ENCODE peak calls at places on chromosomes 1 and 21, in six cellular contexts. U, Q, W, I, V and M are unnamed samples.

GRCh38 chr1:25080294-25081209 is 150.5 kb upstream of the RUNX3 start:
- DNase-seq in I (no peak), Q (no peak), V (no peak), W (no peak), U (no peak), M (no peak)

GRCh38 chr1:162003825-162004205 is 19.9 kb downstream of the OLFML2B start:
- DNase-seq in V (no peak), Q (no peak), W (no peak), U (no peak), I (no peak), M (no peak)

GRCh38 chr1:35190784-35191183 is 2.2 kb downstream of the SFPQ start:
- DNase-seq in V (no peak), Q (no peak), W (no peak), I (no peak), U (no peak), M (no peak)

GRCh38 chr21:18164933-18165332 is 79.7 kb upstream of the CHODL start:
- DNase-seq in U (no peak), Q (no peak), I (no peak), W (no peak), V (no peak), M (no peak)

GRCh38 chr1:31576201-31576669 is at the start of gene TINAGL1:
- DNase-seq in U (peak; percentile 48), V (peak; percentile 83), I (peak; percentile 62), W (no peak), Q (no peak), M (peak; percentile 79)

GRCh38 chr1:65792671-65793358 is at the start of gene PDE4B:
- DNase-seq in I (no peak), Q (no peak), U (no peak), W (no peak), V (peak; percentile 71), M (no peak)

GRCh38 chr1:161351482-161351881 is 16.2 kb downstream of the CFAP126 start:
- DNase-seq in U (no peak), V (no peak), Q (no peak), W (no peak), I (no peak), M (no peak)

GRCh38 chr1:167601442-167602380 is 28.3 kb upstream of the RCSD1 start:
- DNase-seq in W (no peak), I (peak; percentile 24), Q (no peak), V (no peak), U (no peak), M (peak; percentile 68)

GRCh38 chr1:59477286-59477685 is 180.4 kb downstream of the FGGY start:
- DNase-seq in U (no peak), I (no peak), Q (no peak), V (no peak), W (no peak), M (no peak)

GRCh38 chr1:68384872-68385390 is 64.8 kb downstream of the RPE65 start:
- DNase-seq in V (no peak), I (no peak), U (no peak), W (no peak), Q (no peak), M (no peak)

GRCh38 chr21:30227633-30228404 is 11.9 kb upstream of the CLDN8 start:
- DNase-seq in Q (no peak), I (peak; percentile 27), V (no peak), W (no peak), U (peak; percentile 24), M (peak; percentile 26)

GRCh38 chr1:186492531-186493291 is 31.8 kb upstream of the PDC start:
- DNase-seq in U (no peak), V (no peak), W (no peak), Q (no peak), I (no peak), M (no peak)

GRCh38 chr1:203031467-203031866 is 5.2 kb downstream of the PPFIA4 start:
- DNase-seq in W (no peak), V (no peak), U (no peak), I (no peak), Q (no peak), M (no peak)

GRCh38 chr1:54989473-54989872 is 9.0 kb downstream of the TMEM61 start:
- DNase-seq in Q (no peak), I (no peak), V (no peak), U (no peak), W (no peak), M (peak; percentile 78)
- TF ChIP-seq POLR2A in Q (no peak), I (no peak), V (no peak), U (no peak), W (no peak), M (no peak)

GRCh38 chr1:193462629-193463320 is 276.4 kb upstream of the B3GALT2 start:
- DNase-seq in W (no peak), U (no peak), I (no peak), Q (no peak), V (no peak), M (no peak)

GRCh38 chr1:193458628-193459027 is 272.2 kb upstream of the B3GALT2 start:
- DNase-seq in I (no peak), V (no peak), U (no peak), Q (no peak), W (no peak), M (no peak)

GRCh38 chr1:193456883-193457282 is 270.5 kb upstream of the B3GALT2 start:
- DNase-seq in V (no peak), W (no peak), I (no peak), U (no peak), Q (no peak), M (no peak)

GRCh38 chr1:193463518-193463917 is 277.1 kb upstream of the B3GALT2 start:
- DNase-seq in Q (no peak), V (no peak), I (no peak), W (no peak), U (no peak), M (no peak)

DNA sequence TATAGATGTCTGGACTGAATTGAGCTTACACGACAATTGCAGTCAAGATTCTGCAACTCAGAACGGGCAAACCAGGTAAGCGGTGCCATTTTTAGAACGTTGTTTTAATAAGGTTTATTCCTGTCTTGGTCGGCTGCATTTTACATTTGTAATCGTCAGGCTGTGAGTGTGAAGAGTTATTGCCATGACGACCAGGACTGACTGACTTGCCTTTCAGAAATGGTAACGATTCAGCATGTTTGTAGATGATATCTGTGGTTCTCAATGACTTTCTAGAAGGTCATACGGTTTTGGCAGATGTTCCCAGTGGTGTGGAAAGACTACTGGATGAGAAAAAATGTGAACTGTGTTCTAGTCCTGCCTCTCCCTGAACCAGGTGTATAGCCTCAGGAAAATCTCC is 271.3 kb upstream of the B3GALT2 start:
- DNase-seq in I (no peak), W (no peak), U (no peak), Q (no peak), V (no peak), M (no peak)
- H3K4me1 ChIP-seq in I (no peaks in the 10 kb centered on the region), W (no peaks in the 10 kb centered on the region), U (no peaks in the 10 kb centered on the region), Q (no peaks in the 10 kb centered on the region), V (no peaks in the 10 kb centered on the region), M (no peaks in the 10 kb centered on the region)

GRCh38 chr1:231162970-231163830 is 1.3 kb downstream of the TRIM67 start:
- DNase-seq in V (peak; percentile 64), W (no peak), I (no peak), Q (no peak), U (no peak), M (no peak)
- TF ChIP-seq POLR2A in V (no peak), W (no peak), I (no peak), Q (no peak), U (no peak), M (no peak)

GRCh38 chr1:8660455-8660854 is 157.0 kb downstream of the RERE start:
- DNase-seq in U (peak; percentile 36), I (peak; percentile 56), V (no peak), Q (no peak), W (no peak), M (peak; percentile 28)
- H3K4me1 ChIP-seq in U (peaks cover 32% of the 10 kb centered on the region), I (peaks cover under 1% of the 10 kb centered on the region), V (peaks cover 22% of the 10 kb centered on the region), Q (peaks cover 65% of the 10 kb centered on the region), W (peaks cover 20% of the 10 kb centered on the region), M (peaks cover 49% of the 10 kb centered on the region)

DNA sequence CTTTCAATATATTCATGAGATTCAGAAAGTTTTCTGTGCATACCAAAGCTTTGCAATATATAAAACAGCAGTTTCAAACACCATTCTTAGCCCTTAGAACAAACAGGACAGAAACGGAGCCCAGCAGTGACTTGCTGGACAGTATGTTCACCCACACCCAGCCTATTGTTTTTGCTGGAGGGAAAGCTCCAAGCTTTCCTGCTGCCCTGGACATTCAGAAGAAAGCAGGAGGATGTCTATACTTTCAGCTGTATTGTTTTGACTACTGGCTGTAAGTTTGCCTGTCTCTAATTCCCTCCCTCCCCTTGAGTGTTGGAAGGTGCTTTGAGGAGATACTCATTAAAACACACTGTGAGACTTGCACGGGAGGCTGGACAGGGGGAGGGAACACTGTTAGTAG is 9.6 kb downstream of the DENND2C start:
- DNase-seq in I (no peak), Q (no peak), W (no peak), V (no peak), U (no peak), M (no peak)
- TF ChIP-seq POLR2A in I (no peak), Q (no peak), W (no peak), V (no peak), U (no peak), M (no peak)

DNA sequence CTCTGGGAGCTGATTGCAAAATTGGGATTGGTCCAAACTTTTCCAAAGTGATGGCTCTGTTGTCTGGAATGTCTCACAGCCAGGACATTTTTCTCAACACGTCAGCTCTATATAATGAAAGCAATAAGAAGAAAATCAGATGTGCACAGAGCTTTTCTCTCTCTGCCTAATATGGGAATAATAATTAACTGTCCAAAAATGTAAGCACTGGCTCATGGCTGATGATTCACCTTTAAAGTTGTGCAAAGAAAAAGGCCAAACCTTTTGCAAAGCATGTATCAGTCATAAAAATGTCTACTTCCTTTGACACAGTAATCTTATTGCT is 30.4 kb downstream of the ZNF281 start:
- DNase-seq in U (no peak), Q (no peak), I (no peak), W (no peak), V (no peak), M (no peak)
- H3K4me1 ChIP-seq in U (no peaks in the 10 kb centered on the region), Q (peaks cover 12% of the 10 kb centered on the region), I (no peaks in the 10 kb centered on the region), W (no peaks in the 10 kb centered on the region), V (peaks cover 15% of the 10 kb centered on the region), M (peaks cover 14% of the 10 kb centered on the region)